ENCODE peak calls at places on chromosomes 5 and 9, in nine cellular contexts. B is astrocyte; K is uterus; N is heart left ventricle; S is spleen; V is A673; P is GM06990; L is CD8-positive, alpha-beta T cell; H is A549. T is an unnamed sample.

GRCh38 chr9:127267793-127268507 is 3.4 kb downstream of the GARNL3 start:
- DNase-seq in B (no peak), K (no peak), N (no peak), S (no peak), V (no peak), P (peak), L (no peak), H (no peak), T (no peak)

GRCh38 chr9:76027426-76027825 is 137.0 kb downstream of the PCSK5 start:
- DNase-seq in B (peak), K (no peak), N (no peak), S (no peak), V (no peak), P (no peak), L (no peak), H (no peak), T (peak)

GRCh38 chr9:127899200-127899943 is at the start of gene ST6GALNAC6:
- DNase-seq in B (peak), K (peak), N (peak), S (peak), V (peak), P (peak), L (peak), H (peak), T (peak)

GRCh38 chr5:64269164-64269563 is 103.5 kb downstream of the RNF180 start:
- DNase-seq in B (no peak), K (no peak), N (no peak), S (no peak), V (no peak), P (no peak), L (no peak), H (no peak), T (no peak)

GRCh38 chr5:135709998-135710670 is 124.3 kb upstream of the SLC25A48 start:
- DNase-seq in B (no peak), K (no peak), N (no peak), S (no peak), V (peak), P (no peak), L (no peak), H (no peak), T (peak)

GRCh38 chr5:84597904-84598303 is 213.2 kb upstream of the EDIL3 start:
- DNase-seq in B (no peak), K (no peak), N (no peak), S (no peak), V (no peak), P (no peak), L (no peak), H (no peak), T (no peak)

GRCh38 chr9:86634501-86634900 is 280.3 kb upstream of the TUT7 start:
- DNase-seq in B (no peak), K (no peak), N (no peak), S (no peak), V (no peak), P (no peak), L (no peak), H (no peak), T (no peak)

GRCh38 chr9:16964228-16964627 is 93.8 kb upstream of the BNC2 start:
- DNase-seq in B (peak), K (no peak), N (no peak), S (no peak), V (peak), P (no peak), L (no peak), H (no peak), T (peak)

GRCh38 chr5:172322028-172322965 is 38.7 kb upstream of the UBTD2 start:
- DNase-seq in B (no peak), K (no peak), N (no peak), S (no peak), V (no peak), P (peak), L (no peak), H (no peak), T (no peak)

GRCh38 chr5:90434116-90434714 is 24.7 kb upstream of the CETN3 start:
- DNase-seq in B (peak), K (peak), N (peak), S (no peak), V (peak), P (no peak), L (peak), H (peak), T (peak)

GRCh38 chr5:171453056-171453725 is 33.7 kb downstream of the FGF18 start:
- DNase-seq in B (no peak), K (no peak), N (no peak), S (no peak), V (no peak), P (no peak), L (no peak), H (no peak), T (no peak)

GRCh38 chr5:157161996-157162395 is 4.1 kb downstream of the GARIN3 start:
- DNase-seq in B (no peak), K (no peak), N (no peak), S (no peak), V (no peak), P (no peak), L (no peak), H (no peak), T (no peak)

GRCh38 chr9:117718085-117718484 is 13.9 kb downstream of the TLR4 start:
- DNase-seq in B (no peak), K (no peak), N (no peak), S (no peak), V (no peak), P (peak), L (no peak), H (no peak), T (peak)

GRCh38 chr5:172051643-172052362 is 45.4 kb upstream of the FBXW11 start:
- DNase-seq in B (peak), K (no peak), N (no peak), S (no peak), V (no peak), P (no peak), L (no peak), H (no peak), T (no peak)

GRCh38 chr5:65913519-65913918 is 12.9 kb upstream of the ERBIN start:
- DNase-seq in B (no peak), K (no peak), N (no peak), S (no peak), V (no peak), P (no peak), L (no peak), H (no peak), T (peak)

GRCh38 chr5:169006878-169007790 is 293.8 kb downstream of the SLIT3 start:
- DNase-seq in B (peak), K (no peak), N (no peak), S (no peak), V (no peak), P (no peak), L (no peak), H (peak), T (no peak)

GRCh38 chr5:52985306-52985705 is 3.8 kb upstream of the ITGA2 start:
- DNase-seq in B (no peak), K (no peak), N (no peak), S (no peak), V (no peak), P (no peak), L (no peak), H (no peak), T (no peak)

GRCh38 chr9:17018001-17018491 is 116.8 kb upstream of the CNTLN start:
- DNase-seq in B (peak), K (no peak), N (no peak), S (no peak), V (no peak), P (no peak), L (no peak), H (no peak), T (peak)

GRCh38 chr5:9545959-9546851 is at the start of gene SEMA5A:
- DNase-seq in B (peak), K (peak), N (peak), S (peak), V (peak), P (peak), L (peak), H (no peak), T (peak)

GRCh38 chr9:8053501-8053900 is 253.9 kb upstream of the DMAC1 start:
- DNase-seq in B (no peak), K (no peak), N (no peak), S (peak), V (no peak), P (no peak), L (no peak), H (no peak), T (no peak)

GRCh38 chr5:128123936-128124335 is 40.4 kb downstream of the SLC12A2 start:
- DNase-seq in B (no peak), K (no peak), N (no peak), S (no peak), V (no peak), P (no peak), L (no peak), H (no peak), T (no peak)

GRCh38 chr5:80193421-80193820 is 62.4 kb downstream of the SERINC5 start:
- DNase-seq in B (no peak), K (no peak), N (no peak), S (no peak), V (no peak), P (no peak), L (no peak), H (no peak), T (peak)

GRCh38 chr5:26940981-26941380 is 97.4 kb downstream of the CDH9 start:
- DNase-seq in B (peak), K (no peak), N (no peak), S (no peak), V (peak), P (no peak), L (no peak), H (no peak), T (peak)

GRCh38 chr5:108340131-108340530 is 41.8 kb downstream of the FBXL17 start:
- DNase-seq in B (no peak), K (no peak), N (no peak), S (no peak), V (no peak), P (no peak), L (no peak), H (no peak), T (no peak)

GRCh38 chr9:93010056-93010455 is 48.4 kb upstream of the SUSD3 start:
- DNase-seq in B (no peak), K (no peak), N (no peak), S (no peak), V (no peak), P (no peak), L (no peak), H (no peak), T (no peak)

GRCh38 chr5:138243794-138244193 is 30.6 kb downstream of the GFRA3 start:
- DNase-seq in B (no peak), K (no peak), N (no peak), S (no peak), V (no peak), P (no peak), L (no peak), H (no peak), T (no peak)

GRCh38 chr5:4226565-4226964 is 630.9 kb downstream of the IRX1 start:
- DNase-seq in B (no peak), K (no peak), N (no peak), S (no peak), V (no peak), P (no peak), L (no peak), H (no peak), T (no peak)

GRCh38 chr5:80565330-80565729 is 4.8 kb downstream of the ANKRD34B start:
- DNase-seq in B (no peak), K (no peak), N (no peak), S (no peak), V (no peak), P (no peak), L (no peak), H (no peak), T (peak)

GRCh38 chr5:180626661-180627385 is 22.6 kb downstream of the FLT4 start:
- DNase-seq in B (no peak), K (no peak), N (no peak), S (no peak), V (no peak), P (no peak), L (no peak), H (no peak), T (no peak)

GRCh38 chr5:24444439-24444838 is 200.3 kb downstream of the CDH10 start:
- DNase-seq in B (no peak), K (no peak), N (no peak), S (no peak), V (no peak), P (no peak), L (no peak), H (no peak), T (no peak)

GRCh38 chr9:109584205-109584604 is 86.1 kb upstream of the PTPN3 start:
- DNase-seq in B (no peak), K (no peak), N (no peak), S (no peak), V (no peak), P (no peak), L (no peak), H (no peak), T (no peak)
- TF ChIP-seq CTCF in B (no peak), K (no peak), N (no peak), S (no peak), V (no peak), P (no peak), L (no peak), H (no peak), T (peak)

GRCh38 chr5:55988979-55989612 is 5.7 kb downstream of the IL6ST start:
- DNase-seq in B (no peak), K (no peak), N (no peak), S (no peak), V (no peak), P (no peak), L (no peak), H (no peak), T (no peak)

GRCh38 chr5:55983986-55984385 is 10.8 kb downstream of the IL6ST start:
- DNase-seq in B (no peak), K (no peak), N (no peak), S (no peak), V (no peak), P (no peak), L (no peak), H (no peak), T (no peak)

GRCh38 chr5:55982957-55983381 is 11.8 kb downstream of the IL6ST start:
- DNase-seq in B (no peak), K (no peak), N (no peak), S (no peak), V (no peak), P (no peak), L (no peak), H (peak), T (peak)

GRCh38 chr5:55986931-55987330 is 7.8 kb downstream of the IL6ST start:
- DNase-seq in B (no peak), K (no peak), N (no peak), S (no peak), V (no peak), P (no peak), L (no peak), H (no peak), T (peak)

DNA sequence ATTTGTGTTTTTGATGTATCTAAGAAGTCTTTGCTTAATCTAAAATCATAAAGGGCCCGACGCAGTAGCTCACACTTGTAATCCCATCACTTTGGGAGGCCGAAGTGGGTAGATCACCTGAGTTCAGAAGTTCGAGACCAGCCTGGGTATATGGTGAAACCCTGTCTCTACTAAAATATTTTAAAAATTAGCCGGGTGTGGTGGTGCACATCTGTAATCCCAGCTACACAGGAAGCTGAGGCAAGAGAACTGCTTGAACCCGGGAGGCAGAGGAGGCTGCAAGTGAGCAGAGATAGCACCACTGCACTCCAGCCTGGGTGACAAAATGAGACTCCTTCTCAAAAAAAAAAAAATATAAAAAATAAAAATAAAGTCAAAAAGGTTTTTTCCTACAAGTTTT is 9.6 kb downstream of the IL6ST start:
- DNase-seq in B (no peak), K (no peak), N (no peak), S (no peak), V (no peak), P (no peak), L (no peak), H (no peak), T (no peak)
- H3K4me3 ChIP-seq in B (no peak), K (no peak), N (no peak), S (no peak), V (no peak), P (no peak), L (no peak), H (no peak), T (no peak)

GRCh38 chr9:32581512-32582143 is 8.7 kb upstream of the NDUFB6 start:
- DNase-seq in B (peak), K (peak), N (no peak), S (no peak), V (peak), P (no peak), L (no peak), H (peak), T (peak)
- TF ChIP-seq CTCF in B (peak), K (peak), N (peak), S (peak), V (peak), P (peak), L (peak), H (peak), T (peak)

GRCh38 chr9:125537442-125538091 is 169.4 kb downstream of the MAPKAP1 start:
- DNase-seq in B (no peak), K (no peak), N (no peak), S (no peak), V (no peak), P (no peak), L (no peak), H (peak), T (no peak)

GRCh38 chr9:125536184-125537152 is 170.5 kb downstream of the MAPKAP1 start:
- DNase-seq in B (peak), K (no peak), N (no peak), S (no peak), V (peak), P (no peak), L (no peak), H (no peak), T (peak)

GRCh38 chr9:125534934-125535701 is 171.9 kb downstream of the MAPKAP1 start:
- DNase-seq in B (no peak), K (no peak), N (no peak), S (no peak), V (no peak), P (no peak), L (no peak), H (no peak), T (no peak)

GRCh38 chr9:125540497-125540896 is 166.5 kb downstream of the MAPKAP1 start:
- DNase-seq in B (peak), K (no peak), N (no peak), S (no peak), V (no peak), P (no peak), L (no peak), H (peak), T (no peak)

DNA sequence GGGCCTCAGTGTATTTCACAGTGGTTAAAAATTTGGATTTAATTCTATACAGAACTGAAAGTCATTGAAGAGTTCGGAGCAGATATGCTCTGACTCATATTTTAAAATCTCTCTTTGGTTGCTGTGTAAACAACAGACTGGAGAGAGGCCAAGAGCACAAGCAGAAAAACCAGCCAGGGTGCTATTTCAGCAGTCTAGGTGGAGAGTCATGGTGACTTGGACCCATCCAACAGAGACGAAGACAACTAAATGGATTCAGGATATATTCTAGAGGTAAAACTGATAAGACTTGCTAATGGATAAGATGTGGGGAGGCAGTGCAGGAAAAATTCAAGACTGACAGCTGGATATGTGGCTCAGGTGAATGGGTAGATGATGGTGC is 168.9 kb downstream of the MAPKAP1 start:
- DNase-seq in B (peak), K (no peak), N (no peak), S (no peak), V (no peak), P (no peak), L (no peak), H (peak), T (peak)
- H3K4me3 ChIP-seq in B (no peak), K (no peak), N (no peak), S (no peak), V (no peak), P (no peak), L (no peak), H (no peak), T (no peak)

DNA sequence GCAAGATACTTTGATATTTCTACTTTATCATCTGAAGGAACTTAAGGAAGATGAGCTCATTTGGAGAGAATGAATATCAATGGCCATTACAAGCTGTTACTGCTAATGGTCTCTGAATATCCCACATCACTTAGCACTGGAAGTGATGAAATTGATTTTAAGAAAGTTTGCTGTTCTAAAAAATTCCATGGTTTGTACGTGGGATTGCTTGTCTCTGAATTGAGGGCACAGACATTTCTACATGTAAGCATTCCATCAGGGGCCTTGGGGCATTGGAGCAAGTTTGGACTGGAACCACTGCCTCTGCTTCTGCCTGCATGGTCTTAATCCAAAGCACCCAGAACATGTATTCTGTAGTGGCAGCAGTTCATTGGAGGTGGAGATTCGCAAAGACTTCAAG is 424.0 kb downstream of the SPATA31D1 start:
- DNase-seq in B (no peak), K (no peak), N (no peak), S (no peak), V (no peak), P (no peak), L (no peak), H (no peak), T (no peak)
- TF ChIP-seq CTCF in B (no peak), K (no peak), N (no peak), S (no peak), V (no peak), P (no peak), L (no peak), H (no peak), T (no peak)

DNA sequence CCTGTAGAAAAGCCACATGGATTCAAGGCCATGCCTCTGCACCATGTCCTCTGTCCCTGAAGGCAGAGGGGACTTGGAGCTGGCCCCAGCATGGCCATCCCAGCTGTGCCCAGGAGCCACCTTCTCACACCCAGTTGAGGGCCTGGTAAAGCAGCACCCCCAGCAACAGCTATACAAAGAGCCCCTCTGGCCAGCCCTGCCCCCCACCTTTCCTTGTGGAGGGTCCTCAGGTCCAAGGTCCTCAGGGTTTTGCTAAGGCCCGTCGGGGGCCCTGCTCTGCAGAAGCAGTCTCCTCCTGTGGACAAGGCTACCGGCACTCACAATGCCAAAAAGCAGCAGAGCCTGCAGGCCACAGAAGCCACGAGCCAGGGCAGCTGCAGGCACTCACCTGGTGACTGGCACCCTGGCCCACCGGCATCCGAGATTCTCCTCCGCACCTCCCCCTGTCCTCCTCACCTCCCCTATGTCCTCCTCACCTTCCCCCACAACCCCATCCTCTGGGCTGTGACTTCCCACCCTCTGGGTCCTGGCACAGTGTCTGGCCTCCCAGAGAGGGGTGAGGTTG is 39.9 kb upstream of the LPCAT1 start:
- DNase-seq in B (no peak), K (no peak), N (no peak), S (no peak), V (no peak), P (no peak), L (no peak), H (no peak), T (no peak)
- H3K4me3 ChIP-seq in B (no peak), K (no peak), N (no peak), S (peak), V (no peak), P (no peak), L (no peak), H (no peak), T (no peak)